ENCODE peak calls at places on chromosomes 5 and 9, in five cellular contexts. L is ovary, O is spleen, U is testis, J is suprapubic skin. Z is an unnamed sample.

GRCh38 chr9:84187090-84187489 is 153.5 kb downstream of the SLC28A3 start:
- DNase-seq in L (no peak), O (no peak), U (no peak), J (no peak), Z (no peak)

GRCh38 chr5:51465165-51465564 is 81.9 kb downstream of the ISL1 start:
- DNase-seq in L (no peak), O (no peak), U (peak; percentile 52), J (no peak), Z (no peak)

GRCh38 chr9:89912605-89912953 is 307.8 kb downstream of the GADD45G start:
- DNase-seq in L (no peak), O (no peak), U (no peak), J (no peak), Z (no peak)

GRCh38 chr5:172729588-172729987 is 41.4 kb downstream of the DUSP1 start:
- DNase-seq in L (no peak), O (peak; percentile 68), U (no peak), J (peak; percentile 83), Z (no peak)

GRCh38 chr9:125433461-125434001 is 171.9 kb downstream of the GAPVD1 start:
- DNase-seq in L (peak; percentile 23), O (no peak), U (no peak), J (no peak), Z (no peak)

GRCh38 chr5:87002485-87002884 is 265.2 kb upstream of the RASA1 start:
- DNase-seq in L (no peak), O (no peak), U (no peak), J (no peak), Z (no peak)

GRCh38 chr5:73692166-73692640 is 66.2 kb downstream of the ARHGEF28 start:
- DNase-seq in L (no peak), O (no peak), U (no peak), J (no peak), Z (no peak)

GRCh38 chr9:132993511-132993939 is 15.0 kb downstream of the GFI1B start:
- DNase-seq in L (no peak), O (no peak), U (no peak), J (no peak), Z (no peak)

GRCh38 chr5:11069041-11069440 is 308.0 kb upstream of the DAP start:
- DNase-seq in L (no peak), O (no peak), U (no peak), J (no peak), Z (no peak)

DNA sequence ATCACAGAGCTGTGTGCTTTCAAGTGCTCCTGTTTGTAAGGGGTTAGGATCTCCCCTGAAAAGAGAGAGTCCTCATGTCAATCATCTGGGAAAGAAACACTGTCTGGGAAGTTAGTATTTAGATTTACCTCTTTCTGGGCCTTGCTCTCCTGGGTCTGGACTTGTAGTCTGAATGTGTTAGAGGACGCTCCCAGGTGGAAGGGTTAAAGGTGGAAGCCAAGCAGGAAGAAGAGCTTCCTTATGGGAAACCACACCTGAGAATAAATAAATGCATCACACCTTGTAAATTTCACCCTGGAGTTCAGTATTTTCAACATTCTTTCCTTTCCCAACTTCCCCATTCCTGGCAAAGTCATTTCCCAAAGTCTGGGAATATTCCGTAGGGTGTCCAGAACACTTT is 1.3 kb downstream of the PLGRKT start:
- DNase-seq in L (no peak), O (no peak), U (no peak), J (no peak), Z (no peak)
- H3K4me3 ChIP-seq in L (no peak overlapping the region), O (no peak overlapping the region), U (no peak overlapping the region), J (no peak overlapping the region), Z (no peak overlapping the region)

DNA sequence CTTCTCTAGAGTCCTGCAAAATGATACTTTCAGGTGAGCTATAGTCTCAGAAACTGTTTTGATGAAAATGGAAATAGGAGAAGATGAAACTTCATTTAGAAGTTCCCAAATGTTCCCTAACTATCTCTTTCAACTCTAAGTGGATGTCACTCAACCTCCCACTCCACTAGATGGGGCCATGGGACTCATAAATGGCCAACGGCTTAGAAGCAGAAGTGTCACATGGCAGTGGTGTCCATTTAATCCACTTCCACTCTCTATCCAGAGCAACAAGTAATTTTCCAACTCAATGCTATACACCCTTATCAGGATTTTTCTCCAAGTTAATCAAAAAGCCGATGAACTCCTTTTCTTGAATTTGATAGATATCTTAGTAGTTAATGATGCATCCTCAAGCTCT is 295.7 kb downstream of the EDIL3 start:
- DNase-seq in L (no peak), O (no peak), U (peak; percentile 76), J (no peak), Z (peak; percentile 21)
- TF ChIP-seq CTCF in L (no peak), O (no peak), U (peak; percentile 5), J (no peak), Z (no peak)

GRCh38 chr5:57690724-57691123 is 208.1 kb upstream of the ACTBL2 start:
- DNase-seq in L (no peak), O (no peak), U (no peak), J (no peak), Z (no peak)

GRCh38 chr5:57695179-57695578 is 212.6 kb upstream of the ACTBL2 start:
- DNase-seq in L (no peak), O (no peak), U (no peak), J (no peak), Z (no peak)

GRCh38 chr5:57693488-57694305 is 211.1 kb upstream of the ACTBL2 start:
- DNase-seq in L (no peak), O (no peak), U (no peak), J (no peak), Z (no peak)

GRCh38 chr5:57696005-57696755 is 213.6 kb upstream of the ACTBL2 start:
- DNase-seq in L (peak; percentile 19), O (no peak), U (peak; percentile 23), J (no peak), Z (no peak)

DNA sequence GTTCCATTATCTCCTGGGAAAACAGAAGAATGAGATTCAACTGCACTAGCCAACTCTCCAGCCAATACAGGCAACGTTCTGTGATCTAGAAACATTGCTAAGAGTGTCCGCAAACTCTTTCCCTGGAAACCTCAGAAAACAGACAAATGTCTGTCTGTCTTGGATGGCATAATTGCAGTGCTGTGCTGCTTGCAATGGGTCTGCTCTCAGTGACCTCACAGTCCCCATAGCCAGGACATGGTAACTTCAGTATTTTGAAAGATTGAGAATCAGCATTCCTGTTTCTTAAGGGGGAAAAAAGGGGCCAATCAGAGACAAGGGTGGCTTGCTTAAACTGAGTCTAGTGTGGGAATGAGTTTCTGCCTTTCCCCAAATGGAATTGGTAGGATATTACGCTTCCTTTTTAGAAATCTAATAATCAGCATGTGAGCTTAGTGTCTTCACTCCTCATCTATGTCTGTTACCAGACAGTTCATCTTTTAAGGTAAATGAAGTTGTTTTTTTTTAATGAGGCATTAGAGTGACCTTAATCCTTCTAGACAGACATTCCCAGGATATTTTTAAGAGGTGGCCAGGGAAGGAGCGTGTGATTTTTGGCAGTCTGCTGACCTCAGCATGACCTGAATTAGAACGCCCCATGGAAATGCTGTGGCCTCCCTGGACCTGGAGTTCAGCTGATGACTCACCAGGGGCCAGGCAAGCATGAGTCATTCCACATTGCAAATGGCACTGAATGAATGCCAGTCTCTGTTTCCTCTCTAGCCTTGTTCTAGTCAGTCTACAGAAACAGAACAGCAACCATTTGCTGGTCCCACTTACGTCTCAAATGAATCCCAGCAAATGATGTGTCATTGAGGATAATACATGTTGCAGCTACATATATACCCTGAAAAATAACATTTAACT is 210.2 kb upstream of the ACTBL2 start:
- DNase-seq in L (peak; percentile 59), O (no peak), U (peak; percentile 31), J (peak; percentile 76), Z (peak; percentile 93)
- TF ChIP-seq POLR2A in L (no peak), O (no peak), U (no peak), J (no peak), Z (no peak)

GRCh38 chr5:169803077-169803981 is 166.3 kb downstream of the DOCK2 start:
- DNase-seq in L (no peak), O (no peak), U (peak; percentile 33), J (no peak), Z (peak; percentile 56)
- H3K4me3 ChIP-seq in L (no peak overlapping the region), O (no peak overlapping the region), U (no peak overlapping the region), J (no peak overlapping the region), Z (no peak overlapping the region)

GRCh38 chr5:132293066-132293991 is 865 bp upstream of the SLC22A4 start:
- DNase-seq in L (peak; percentile 97), O (peak; percentile 93), U (peak; percentile 93), J (peak; percentile 93), Z (peak; percentile 94)
- TF ChIP-seq CTCF in L (peak; percentile 29), O (peak; percentile 20), U (no peak), J (peak; percentile 20), Z (no peak)

DNA sequence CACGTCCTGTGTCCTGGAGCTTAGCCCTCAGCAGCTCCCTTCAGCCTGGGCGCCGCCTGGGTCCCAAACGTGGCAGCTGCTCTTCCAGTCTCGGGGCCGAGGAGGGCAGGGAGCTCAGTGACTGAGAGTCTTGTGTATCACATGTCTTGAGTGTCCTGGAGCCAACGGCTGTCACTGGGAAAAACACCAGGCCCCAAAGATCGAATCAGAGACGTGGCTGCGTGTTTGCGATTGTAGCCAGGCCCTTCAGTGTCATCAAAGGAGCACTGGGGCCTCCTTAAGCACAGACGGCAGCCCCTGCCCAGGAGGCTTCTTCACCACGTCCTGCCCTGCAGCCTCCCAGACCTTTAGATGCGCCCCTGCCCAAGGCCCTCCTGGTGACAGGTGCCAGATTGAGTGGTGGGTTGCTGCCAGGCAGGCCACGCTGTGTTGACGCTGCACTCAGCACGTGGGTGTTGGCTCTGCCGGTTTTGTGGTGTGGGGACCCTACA is 5.7 kb upstream of the EXOC3 start:
- DNase-seq in L (no peak), O (peak; percentile 67), U (no peak), J (no peak), Z (no peak)
- TF ChIP-seq POLR2A in L (no peak), O (no peak), U (no peak), J (no peak), Z (no peak)